ENCODE peak calls at places on chromosomes 13 and 19, in five cellular contexts. M, U, T, J and N are unnamed samples. For H3K4me1, the result is how much of the 10 kb centered on the place peaks cover.

GRCh38 chr13:102089177-102089576 is 312.7 kb downstream of the FGF14 start:
- DNase-seq in M (no peak), J (no peak), T (no peak), U (no peak), N (no peak)

GRCh38 chr19:7748756-7749155 is 1.4 kb upstream of the CD209 start:
- DNase-seq in T (no peak), U (no peak), J (no peak), M (no peak), N (no peak)

GRCh38 chr13:37446503-37446902 is 152.1 kb downstream of the POSTN start:
- DNase-seq in U (peak), J (no peak), T (no peak), M (no peak), N (no peak)

GRCh38 chr13:25761041-25761440 is 290.8 kb downstream of the SHISA2 start:
- DNase-seq in M (no peak), J (no peak), T (no peak), U (no peak), N (no peak)

GRCh38 chr13:24203726-24204295 is 43.3 kb downstream of the SPATA13 start:
- DNase-seq in M (no peak), U (no peak), J (no peak), T (no peak), N (no peak)

GRCh38 chr19:50720921-50721291 is 1.3 kb upstream of the SHANK1 start:
- DNase-seq in U (no peak), M (no peak), J (no peak), T (no peak), N (no peak)

GRCh38 chr19:6837525-6837924 is 49.9 kb upstream of the ADGRE1 start:
- DNase-seq in U (no peak), T (no peak), J (no peak), M (no peak), N (no peak)

GRCh38 chr19:18610245-18610555 is 2.5 kb upstream of the TMEM59L start:
- DNase-seq in J (no peak), M (no peak), U (no peak), T (no peak), N (no peak)

GRCh38 chr13:107211073-107211472 is 643.1 kb upstream of the ARGLU1 start:
- DNase-seq in M (peak), T (peak), J (peak), U (peak), N (no peak)

GRCh38 chr19:1715540-1715939 is 37.8 kb upstream of the ONECUT3 start:
- DNase-seq in M (no peak), T (no peak), J (no peak), U (no peak), N (no peak)

GRCh38 chr19:23882493-23882892 is 32.2 kb upstream of the ZNF726 start:
- DNase-seq in U (no peak), T (no peak), M (no peak), J (no peak), N (no peak)

GRCh38 chr19:44131955-44132354 is 9.4 kb upstream of the ZNF234 start:
- DNase-seq in U (no peak), M (no peak), T (no peak), J (no peak), N (no peak)

GRCh38 chr19:1418494-1418775 is 11.0 kb downstream of the DAZAP1 start:
- DNase-seq in J (no peak), M (no peak), T (no peak), U (no peak), N (no peak)

GRCh38 chr19:14473073-14473790 is 1.9 kb downstream of the PTGER1 start:
- DNase-seq in U (no peak), M (no peak), T (no peak), J (no peak), N (no peak)

GRCh38 chr13:105827074-105827473 is 708.4 kb downstream of the EFNB2 start:
- DNase-seq in J (no peak), U (no peak), M (no peak), T (no peak), N (no peak)

GRCh38 chr13:60837806-60838205 is 440.8 kb downstream of the TDRD3 start:
- DNase-seq in U (peak), M (no peak), J (no peak), T (no peak), N (no peak)

GRCh38 chr19:28465317-28466086 is 747.4 kb downstream of the UQCRFS1 start:
- DNase-seq in M (no peak), T (no peak), U (peak), J (no peak), N (no peak)

GRCh38 chr13:37602743-37603381 is 4.3 kb upstream of the POSTN start:
- DNase-seq in J (no peak), T (no peak), M (no peak), U (no peak), N (no peak)

GRCh38 chr13:32048816-32049215 is 17.2 kb downstream of the FRY start:
- DNase-seq in M (no peak), J (no peak), U (no peak), T (no peak), N (no peak)

GRCh38 chr13:73467103-73467502 is 408.3 kb downstream of the KLF5 start:
- DNase-seq in M (no peak), J (no peak), T (no peak), U (peak), N (no peak)

GRCh38 chr13:79271616-79272015 is 134.4 kb downstream of the RBM26 start:
- DNase-seq in T (no peak), J (no peak), M (no peak), U (no peak), N (no peak)

GRCh38 chr19:38047641-38048040 is 140.6 kb downstream of the SIPA1L3 start:
- DNase-seq in T (no peak), M (no peak), U (no peak), J (no peak), N (no peak)

GRCh38 chr19:43105496-43105895 is 23.0 kb upstream of the PSG2 start:
- DNase-seq in M (no peak), J (no peak), T (no peak), U (peak), N (no peak)

GRCh38 chr13:41520016-41520698 is 62.8 kb downstream of the RGCC start:
- DNase-seq in U (no peak), J (no peak), T (no peak), M (no peak), N (no peak)

GRCh38 chr13:92716749-92717148 is 509.9 kb upstream of the GPC6 start:
- DNase-seq in T (no peak), M (no peak), J (no peak), U (peak), N (no peak)

GRCh38 chr19:12779162-12779993 is 4.0 kb upstream of the HOOK2 start:
- DNase-seq in J (no peak), U (peak), M (peak), T (no peak), N (no peak)

GRCh38 chr13:23183292-23183691 is 2.5 kb downstream of the SGCG start:
- DNase-seq in J (no peak), M (peak), T (no peak), U (no peak), N (no peak)

GRCh38 chr13:30880756-30881155 is 25.3 kb upstream of the MEDAG start:
- DNase-seq in J (no peak), U (peak), M (peak), T (peak), N (no peak)

GRCh38 chr19:4012975-4013634 is 5.6 kb downstream of the PIAS4 start:
- DNase-seq in J (no peak), M (no peak), T (no peak), U (no peak), N (no peak)

GRCh38 chr19:29292562-29292961 is 79.6 kb upstream of the UQCRFS1 start:
- DNase-seq in T (no peak), J (no peak), M (no peak), U (no peak), N (no peak)

GRCh38 chr19:46296722-46297431 is at the start of gene HIF3A:
- DNase-seq in T (no peak), M (no peak), U (no peak), J (no peak), N (no peak)

DNA sequence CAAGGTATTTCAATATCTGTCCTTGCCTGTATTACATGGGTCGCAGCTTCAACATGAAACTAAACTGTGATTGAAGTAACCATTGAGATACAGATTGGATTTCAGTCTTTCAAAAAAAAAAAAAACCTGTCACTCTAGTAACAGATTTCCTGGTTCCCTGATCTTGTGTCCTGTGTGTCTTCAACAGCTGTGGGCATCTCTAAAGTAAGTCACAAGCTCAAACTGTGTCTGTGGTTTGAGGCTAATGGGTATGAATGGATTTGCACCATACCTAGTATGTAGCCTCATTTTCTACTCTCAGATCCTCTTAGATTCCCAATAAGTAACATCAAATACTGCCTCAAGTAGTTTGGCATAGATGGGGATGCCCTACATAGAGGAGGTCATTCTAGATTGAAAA is 300.1 kb downstream of the COG6 start:
- DNase-seq in M (no peak), U (no peak), J (no peak), T (no peak), N (no peak)
- H3K27ac ChIP-seq in M (no peak), U (no peak), J (no peak), T (no peak), N (peak)

GRCh38 chr13:55229906-55230569 is 1910.7 kb upstream of the PRR20A start:
- DNase-seq in J (no peak), U (no peak), M (no peak), T (no peak), N (no peak)

GRCh38 chr13:55230570-55230908 is 1910.2 kb upstream of the PRR20A start:
- DNase-seq in M (no peak), T (no peak), J (no peak), U (no peak), N (no peak)

DNA sequence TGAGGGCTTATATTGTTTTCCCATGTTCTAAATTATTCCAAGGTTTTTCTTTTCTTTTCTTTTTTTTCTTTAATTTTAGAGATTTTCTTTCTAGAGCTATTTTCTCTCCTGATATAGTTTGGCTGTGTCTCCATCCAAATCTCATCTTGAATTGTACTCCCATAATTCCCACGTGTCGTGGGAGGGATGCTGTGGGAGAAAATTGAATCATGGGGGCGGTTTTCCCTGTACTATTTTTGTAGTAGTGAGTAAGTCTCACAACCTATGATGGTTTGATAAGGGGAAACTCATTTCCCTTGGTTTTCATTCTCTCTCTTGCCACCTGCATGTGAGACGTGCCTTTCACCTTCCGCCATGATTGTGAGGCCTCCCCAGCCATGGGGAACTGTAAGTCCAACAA is 1906.4 kb upstream of the PRR20A start:
- DNase-seq in T (no peak), J (no peak), M (no peak), U (no peak), N (no peak)
- H3K4me3 ChIP-seq in T (no peak), J (no peak), M (no peak), U (no peak), N (no peak)

GRCh38 chr13:27171830-27172494 is 351 bp upstream of the USP12 start:
- DNase-seq in M (peak), U (peak), T (peak), J (peak), N (peak)
- H3K4me1 ChIP-seq in M (under half), U (under half), T (under half), J (under half), N (under half)

DNA sequence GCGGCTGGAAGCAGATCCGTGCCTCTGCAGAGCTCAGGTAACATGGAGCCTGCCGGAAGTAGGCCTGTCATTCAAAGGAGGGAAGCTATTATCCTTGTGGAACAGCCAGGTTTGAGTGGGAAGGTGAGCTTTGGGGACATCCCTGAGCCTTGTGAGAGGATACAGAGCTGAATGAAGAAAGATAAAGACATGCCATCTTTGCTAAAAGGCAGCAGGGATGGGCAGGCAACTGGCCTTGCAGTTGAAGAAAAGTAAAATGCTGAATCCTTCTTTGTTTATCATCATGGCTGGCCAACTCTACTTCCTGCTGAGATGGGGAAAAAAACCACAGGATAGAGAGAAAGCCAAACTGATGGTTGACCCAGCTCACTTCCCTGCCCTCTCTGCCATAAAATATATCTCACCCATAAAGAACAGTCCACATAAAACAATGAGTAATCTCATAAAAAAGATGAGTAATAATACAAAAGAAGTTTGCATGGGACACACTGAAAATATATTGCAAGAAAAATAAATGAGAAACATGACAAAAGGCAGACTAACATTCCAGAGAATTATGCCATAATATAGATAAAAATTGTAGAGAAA is 226.3 kb downstream of the DLEU7 start:
- DNase-seq in M (no peak), T (no peak), J (no peak), U (peak), N (no peak)
- H3K27ac ChIP-seq in M (no peak), T (no peak), J (no peak), U (peak), N (no peak)

GRCh38 chr13:29438772-29439171 is 156.7 kb downstream of the SLC7A1 start:
- DNase-seq in T (no peak), U (peak), M (no peak), J (no peak), N (no peak)

GRCh38 chr13:29436291-29436690 is 159.2 kb downstream of the SLC7A1 start:
- DNase-seq in M (no peak), T (no peak), J (no peak), U (peak), N (no peak)

GRCh38 chr13:29434217-29434940 is 161.1 kb downstream of the SLC7A1 start:
- DNase-seq in J (no peak), T (no peak), U (no peak), M (no peak), N (no peak)

GRCh38 chr13:29436721-29437250 is 158.7 kb downstream of the SLC7A1 start:
- DNase-seq in M (no peak), J (no peak), U (peak), T (no peak), N (no peak)

GRCh38 chr13:29435125-29435911 is 160.2 kb downstream of the SLC7A1 start:
- DNase-seq in T (no peak), U (peak), M (peak), J (no peak), N (no peak)
- H3K4me3 ChIP-seq in T (no peak), U (no peak), M (no peak), J (no peak), N (no peak)